ENCODE peak calls at places on chromosome 21, in seven cellular contexts. One of them, this sample, is unnamed.

GRCh38 chr21:45410865-45411809 is 6.2 kb downstream of the COL18A1 start:
- DNase-seq in stimulated activated CD8-positive, alpha-beta memory T cell treated with anti-CD3 and anti-CD28 coated beads, Interleukin-12 subunit alpha, Interleukin-12 subunit beta, amount 100 ng/mL, for 4 hours: no peak
- DNase-seq in activated T-helper 1 cell treated with anti-CD3 and anti-CD28 coated beads, Interleukin-12 subunit alpha, Interleukin-12 subunit beta, Interleukin-2, Interleukin-4 antibody, amounts not matched to agents 30 ng/mL and 10 ng/mL and 1 ng/mL, durations not matched to agents 14 hours and 24 hours and 36 hours: no peak
- DNase-seq in left cardiac atrium: peak; percentile 85
- DNase-seq in NCI-H1105: no peak
- DNase-seq in stimulated activated CD4-positive, alpha-beta T cell treated with anti-CD3 and anti-CD28 coated beads, Interleukin-15, amount 100 ng/mL, for 24 hours: no peak
- DNase-seq in foreskin fibroblast: no peak
- DNase-seq in this sample: peak; percentile 77

GRCh38 chr21:33761104-33762036 is 119.1 kb downstream of the ITSN1 start:
- DNase-seq in stimulated activated CD8-positive, alpha-beta memory T cell treated with anti-CD3 and anti-CD28 coated beads, Interleukin-12 subunit alpha, Interleukin-12 subunit beta, amount 100 ng/mL, for 4 hours: no peak
- DNase-seq in activated T-helper 1 cell treated with anti-CD3 and anti-CD28 coated beads, Interleukin-12 subunit alpha, Interleukin-12 subunit beta, Interleukin-2, Interleukin-4 antibody, amounts not matched to agents 30 ng/mL and 10 ng/mL and 1 ng/mL, durations not matched to agents 14 hours and 24 hours and 36 hours: no peak
- DNase-seq in left cardiac atrium: no peak
- DNase-seq in NCI-H1105: no peak
- DNase-seq in stimulated activated CD4-positive, alpha-beta T cell treated with anti-CD3 and anti-CD28 coated beads, Interleukin-15, amount 100 ng/mL, for 24 hours: no peak
- DNase-seq in foreskin fibroblast: peak; percentile 97
- DNase-seq in this sample: peak; percentile 32

GRCh38 chr21:38343691-38344090 is 86.9 kb downstream of the KCNJ15 start:
- DNase-seq in stimulated activated CD8-positive, alpha-beta memory T cell treated with anti-CD3 and anti-CD28 coated beads, Interleukin-12 subunit alpha, Interleukin-12 subunit beta, amount 100 ng/mL, for 4 hours: no peak
- DNase-seq in activated T-helper 1 cell treated with anti-CD3 and anti-CD28 coated beads, Interleukin-12 subunit alpha, Interleukin-12 subunit beta, Interleukin-2, Interleukin-4 antibody, amounts not matched to agents 30 ng/mL and 10 ng/mL and 1 ng/mL, durations not matched to agents 14 hours and 24 hours and 36 hours: no peak
- DNase-seq in left cardiac atrium: peak; percentile 51
- DNase-seq in NCI-H1105: peak; percentile 52
- DNase-seq in stimulated activated CD4-positive, alpha-beta T cell treated with anti-CD3 and anti-CD28 coated beads, Interleukin-15, amount 100 ng/mL, for 24 hours: no peak
- DNase-seq in foreskin fibroblast: peak; percentile 34
- DNase-seq in this sample: no peak

GRCh38 chr21:31713973-31714740 is 17.8 kb downstream of the SCAF4 start:
- DNase-seq in stimulated activated CD8-positive, alpha-beta memory T cell treated with anti-CD3 and anti-CD28 coated beads, Interleukin-12 subunit alpha, Interleukin-12 subunit beta, amount 100 ng/mL, for 4 hours: no peak
- DNase-seq in activated T-helper 1 cell treated with anti-CD3 and anti-CD28 coated beads, Interleukin-12 subunit alpha, Interleukin-12 subunit beta, Interleukin-2, Interleukin-4 antibody, amounts not matched to agents 30 ng/mL and 10 ng/mL and 1 ng/mL, durations not matched to agents 14 hours and 24 hours and 36 hours: no peak
- DNase-seq in left cardiac atrium: no peak
- DNase-seq in NCI-H1105: no peak
- DNase-seq in stimulated activated CD4-positive, alpha-beta T cell treated with anti-CD3 and anti-CD28 coated beads, Interleukin-15, amount 100 ng/mL, for 24 hours: no peak
- DNase-seq in foreskin fibroblast: peak; percentile 21
- DNase-seq in this sample: no peak

GRCh38 chr21:34355570-34355969 is 8.2 kb upstream of the KCNE2 start:
- DNase-seq in stimulated activated CD8-positive, alpha-beta memory T cell treated with anti-CD3 and anti-CD28 coated beads, Interleukin-12 subunit alpha, Interleukin-12 subunit beta, amount 100 ng/mL, for 4 hours: no peak
- DNase-seq in activated T-helper 1 cell treated with anti-CD3 and anti-CD28 coated beads, Interleukin-12 subunit alpha, Interleukin-12 subunit beta, Interleukin-2, Interleukin-4 antibody, amounts not matched to agents 30 ng/mL and 10 ng/mL and 1 ng/mL, durations not matched to agents 14 hours and 24 hours and 36 hours: no peak
- DNase-seq in left cardiac atrium: no peak
- DNase-seq in NCI-H1105: no peak
- DNase-seq in stimulated activated CD4-positive, alpha-beta T cell treated with anti-CD3 and anti-CD28 coated beads, Interleukin-15, amount 100 ng/mL, for 24 hours: no peak
- DNase-seq in foreskin fibroblast: no peak
- DNase-seq in this sample: no peak

GRCh38 chr21:46436586-46436985 is 22.1 kb upstream of the DIP2A start:
- DNase-seq in stimulated activated CD8-positive, alpha-beta memory T cell treated with anti-CD3 and anti-CD28 coated beads, Interleukin-12 subunit alpha, Interleukin-12 subunit beta, amount 100 ng/mL, for 4 hours: no peak
- DNase-seq in activated T-helper 1 cell treated with anti-CD3 and anti-CD28 coated beads, Interleukin-12 subunit alpha, Interleukin-12 subunit beta, Interleukin-2, Interleukin-4 antibody, amounts not matched to agents 30 ng/mL and 10 ng/mL and 1 ng/mL, durations not matched to agents 14 hours and 24 hours and 36 hours: no peak
- DNase-seq in left cardiac atrium: no peak
- DNase-seq in NCI-H1105: no peak
- DNase-seq in stimulated activated CD4-positive, alpha-beta T cell treated with anti-CD3 and anti-CD28 coated beads, Interleukin-15, amount 100 ng/mL, for 24 hours: no peak
- DNase-seq in foreskin fibroblast: no peak
- DNase-seq in this sample: no peak

GRCh38 chr21:42187976-42188653 is 30.8 kb upstream of the ABCG1 start:
- DNase-seq in stimulated activated CD8-positive, alpha-beta memory T cell treated with anti-CD3 and anti-CD28 coated beads, Interleukin-12 subunit alpha, Interleukin-12 subunit beta, amount 100 ng/mL, for 4 hours: peak; percentile 61
- DNase-seq in activated T-helper 1 cell treated with anti-CD3 and anti-CD28 coated beads, Interleukin-12 subunit alpha, Interleukin-12 subunit beta, Interleukin-2, Interleukin-4 antibody, amounts not matched to agents 30 ng/mL and 10 ng/mL and 1 ng/mL, durations not matched to agents 14 hours and 24 hours and 36 hours: peak; percentile 81
- DNase-seq in left cardiac atrium: no peak
- DNase-seq in NCI-H1105: no peak
- DNase-seq in stimulated activated CD4-positive, alpha-beta T cell treated with anti-CD3 and anti-CD28 coated beads, Interleukin-15, amount 100 ng/mL, for 24 hours: peak; percentile 83
- DNase-seq in foreskin fibroblast: no peak
- DNase-seq in this sample: peak; percentile 60

GRCh38 chr21:41878831-41879189 is 334 bp downstream of the PRDM15 start:
- DNase-seq in stimulated activated CD8-positive, alpha-beta memory T cell treated with anti-CD3 and anti-CD28 coated beads, Interleukin-12 subunit alpha, Interleukin-12 subunit beta, amount 100 ng/mL, for 4 hours: peak; percentile 55
- DNase-seq in activated T-helper 1 cell treated with anti-CD3 and anti-CD28 coated beads, Interleukin-12 subunit alpha, Interleukin-12 subunit beta, Interleukin-2, Interleukin-4 antibody, amounts not matched to agents 30 ng/mL and 10 ng/mL and 1 ng/mL, durations not matched to agents 14 hours and 24 hours and 36 hours: peak; percentile 76
- DNase-seq in left cardiac atrium: peak; percentile 89
- DNase-seq in NCI-H1105: peak; percentile 68
- DNase-seq in stimulated activated CD4-positive, alpha-beta T cell treated with anti-CD3 and anti-CD28 coated beads, Interleukin-15, amount 100 ng/mL, for 24 hours: peak; percentile 85
- DNase-seq in foreskin fibroblast: peak; percentile 94
- DNase-seq in this sample: peak; percentile 87

GRCh38 chr21:45371649-45372048 is 33.3 kb upstream of the COL18A1 start:
- DNase-seq in stimulated activated CD8-positive, alpha-beta memory T cell treated with anti-CD3 and anti-CD28 coated beads, Interleukin-12 subunit alpha, Interleukin-12 subunit beta, amount 100 ng/mL, for 4 hours: no peak
- DNase-seq in activated T-helper 1 cell treated with anti-CD3 and anti-CD28 coated beads, Interleukin-12 subunit alpha, Interleukin-12 subunit beta, Interleukin-2, Interleukin-4 antibody, amounts not matched to agents 30 ng/mL and 10 ng/mL and 1 ng/mL, durations not matched to agents 14 hours and 24 hours and 36 hours: no peak
- DNase-seq in left cardiac atrium: no peak
- DNase-seq in NCI-H1105: no peak
- DNase-seq in stimulated activated CD4-positive, alpha-beta T cell treated with anti-CD3 and anti-CD28 coated beads, Interleukin-15, amount 100 ng/mL, for 24 hours: no peak
- DNase-seq in foreskin fibroblast: no peak
- DNase-seq in this sample: no peak

GRCh38 chr21:16425297-16425696 is 695.5 kb downstream of the USP25 start:
- DNase-seq in stimulated activated CD8-positive, alpha-beta memory T cell treated with anti-CD3 and anti-CD28 coated beads, Interleukin-12 subunit alpha, Interleukin-12 subunit beta, amount 100 ng/mL, for 4 hours: no peak
- DNase-seq in activated T-helper 1 cell treated with anti-CD3 and anti-CD28 coated beads, Interleukin-12 subunit alpha, Interleukin-12 subunit beta, Interleukin-2, Interleukin-4 antibody, amounts not matched to agents 30 ng/mL and 10 ng/mL and 1 ng/mL, durations not matched to agents 14 hours and 24 hours and 36 hours: no peak
- DNase-seq in left cardiac atrium: no peak
- DNase-seq in NCI-H1105: no peak
- DNase-seq in stimulated activated CD4-positive, alpha-beta T cell treated with anti-CD3 and anti-CD28 coated beads, Interleukin-15, amount 100 ng/mL, for 24 hours: no peak
- DNase-seq in foreskin fibroblast: no peak
- DNase-seq in this sample: no peak

GRCh38 chr21:40386301-40386911 is 460.6 kb downstream of the DSCAM start:
- DNase-seq in stimulated activated CD8-positive, alpha-beta memory T cell treated with anti-CD3 and anti-CD28 coated beads, Interleukin-12 subunit alpha, Interleukin-12 subunit beta, amount 100 ng/mL, for 4 hours: no peak
- DNase-seq in activated T-helper 1 cell treated with anti-CD3 and anti-CD28 coated beads, Interleukin-12 subunit alpha, Interleukin-12 subunit beta, Interleukin-2, Interleukin-4 antibody, amounts not matched to agents 30 ng/mL and 10 ng/mL and 1 ng/mL, durations not matched to agents 14 hours and 24 hours and 36 hours: no peak
- DNase-seq in left cardiac atrium: peak; percentile 64
- DNase-seq in NCI-H1105: no peak
- DNase-seq in stimulated activated CD4-positive, alpha-beta T cell treated with anti-CD3 and anti-CD28 coated beads, Interleukin-15, amount 100 ng/mL, for 24 hours: peak; percentile 69
- DNase-seq in foreskin fibroblast: no peak
- DNase-seq in this sample: peak; percentile 73

GRCh38 chr21:42621166-42621827 is 32.1 kb upstream of the PDE9A start:
- DNase-seq in stimulated activated CD8-positive, alpha-beta memory T cell treated with anti-CD3 and anti-CD28 coated beads, Interleukin-12 subunit alpha, Interleukin-12 subunit beta, amount 100 ng/mL, for 4 hours: no peak
- DNase-seq in activated T-helper 1 cell treated with anti-CD3 and anti-CD28 coated beads, Interleukin-12 subunit alpha, Interleukin-12 subunit beta, Interleukin-2, Interleukin-4 antibody, amounts not matched to agents 30 ng/mL and 10 ng/mL and 1 ng/mL, durations not matched to agents 14 hours and 24 hours and 36 hours: no peak
- DNase-seq in left cardiac atrium: no peak
- DNase-seq in NCI-H1105: no peak
- DNase-seq in stimulated activated CD4-positive, alpha-beta T cell treated with anti-CD3 and anti-CD28 coated beads, Interleukin-15, amount 100 ng/mL, for 24 hours: no peak
- DNase-seq in foreskin fibroblast: no peak
- DNase-seq in this sample: no peak

This sample was measured in heart left ventricle.